ENCODE peak calls at places on chromosomes 3 and 15, in ten cellular contexts. N is AG04449, K is IMR-90, U is esophagus squamous epithelium, R is heart right ventricle, Q is mammary epithelial cell, T is cardiac muscle cell, X is lung, E is astrocyte, D is dorsolateral prefrontal cortex. Z is an unnamed sample.

GRCh38 chr15:57495554-57496235 is 96.0 kb upstream of the MYZAP start:
- DNase-seq in N (no peak), K (no peak), U (no peak), R (no peak), Q (no peak), T (peak; percentile 68), X (no peak), E (peak; percentile 52), D (no peak), Z (no peak)

GRCh38 chr3:130974201-130974600 is 52.4 kb downstream of the ASTE1 start:
- DNase-seq in N (no peak), K (no peak), U (no peak), R (no peak), Q (no peak), T (no peak), X (no peak), E (no peak), D (no peak), Z (no peak)

GRCh38 chr3:83934208-83935150 is 1024.3 kb upstream of the CADM2 start:
- DNase-seq in N (no peak), K (no peak), U (no peak), R (no peak), Q (peak; percentile 99), T (peak; percentile 0), X (no peak), E (peak; percentile 58), D (no peak), Z (no peak)

GRCh38 chr3:84836961-84837360 is 121.8 kb upstream of the CADM2 start:
- DNase-seq in N (no peak), K (no peak), U (no peak), R (no peak), Q (no peak), T (no peak), X (peak; percentile 70), E (no peak), D (no peak), Z (peak; percentile 2)

GRCh38 chr3:49007771-49008528 is 759 bp downstream of the WDR6 start:
- DNase-seq in N (no peak), K (peak; percentile 71), U (peak; percentile 55), R (peak; percentile 91), Q (peak; percentile 87), T (peak; percentile 92), X (peak; percentile 93), E (peak; percentile 57), D (peak; percentile 53), Z (no peak)

GRCh38 chr15:60548101-60548500 is 69.2 kb upstream of the ICE2 start:
- DNase-seq in N (no peak), K (no peak), U (no peak), R (no peak), Q (no peak), T (no peak), X (no peak), E (no peak), D (no peak), Z (no peak)

GRCh38 chr3:47261301-47261700 is 21.3 kb downstream of the KIF9 start:
- DNase-seq in N (no peak), K (peak; percentile 28), U (no peak), R (no peak), Q (peak; percentile 13), T (no peak), X (no peak), E (no peak), D (no peak), Z (no peak)

GRCh38 chr3:138949002-138949418 is 2.0 kb downstream of the FOXL2NB start:
- DNase-seq in N (no peak), K (no peak), U (no peak), R (no peak), Q (no peak), T (no peak), X (no peak), E (no peak), D (no peak), Z (no peak)

GRCh38 chr3:33131328-33132018 is 17.7 kb downstream of the CRTAP start:
- DNase-seq in N (no peak), K (peak; percentile 70), U (no peak), R (no peak), Q (peak; percentile 52), T (peak; percentile 86), X (no peak), E (peak; percentile 58), D (peak; percentile 74), Z (no peak)

GRCh38 chr15:80991446-80991845 is 1.8 kb upstream of the MESD start:
- DNase-seq in N (no peak), K (peak; percentile 73), U (no peak), R (peak; percentile 32), Q (peak; percentile 13), T (peak; percentile 72), X (peak; percentile 46), E (no peak), D (peak; percentile 69), Z (no peak)

GRCh38 chr15:71899665-71900064 is 89.3 kb downstream of the NR2E3 start:
- DNase-seq in N (no peak), K (no peak), U (no peak), R (no peak), Q (no peak), T (no peak), X (no peak), E (no peak), D (peak; percentile 24), Z (no peak)

GRCh38 chr3:188264231-188265213 is 110.6 kb downstream of the LPP start:
- DNase-seq in N (no peak), K (peak; percentile 73), U (no peak), R (no peak), Q (no peak), T (peak; percentile 44), X (no peak), E (peak; percentile 69), D (no peak), Z (no peak)

GRCh38 chr3:149216195-149216869 is 5.3 kb downstream of the CP start:
- DNase-seq in N (no peak), K (no peak), U (no peak), R (no peak), Q (no peak), T (peak; percentile 54), X (no peak), E (peak; percentile 7), D (no peak), Z (peak; percentile 60)

GRCh38 chr15:78996876-78997275 is 52.0 kb upstream of the CTSH start:
- DNase-seq in N (no peak), K (no peak), U (no peak), R (no peak), Q (peak; percentile 42), T (no peak), X (no peak), E (no peak), D (no peak), Z (peak; percentile 31)

GRCh38 chr15:90994059-90994416 is 297 bp downstream of the PRC1 start:
- DNase-seq in N (no peak), K (no peak), U (no peak), R (no peak), Q (peak; percentile 9), T (no peak), X (no peak), E (no peak), D (no peak), Z (no peak)

GRCh38 chr15:72227192-72227586 is 3.8 kb downstream of the PKM start:
- DNase-seq in N (no peak), K (peak; percentile 91), U (no peak), R (no peak), Q (peak; percentile 95), T (peak; percentile 85), X (no peak), E (peak; percentile 91), D (no peak), Z (peak; percentile 62)

DNA sequence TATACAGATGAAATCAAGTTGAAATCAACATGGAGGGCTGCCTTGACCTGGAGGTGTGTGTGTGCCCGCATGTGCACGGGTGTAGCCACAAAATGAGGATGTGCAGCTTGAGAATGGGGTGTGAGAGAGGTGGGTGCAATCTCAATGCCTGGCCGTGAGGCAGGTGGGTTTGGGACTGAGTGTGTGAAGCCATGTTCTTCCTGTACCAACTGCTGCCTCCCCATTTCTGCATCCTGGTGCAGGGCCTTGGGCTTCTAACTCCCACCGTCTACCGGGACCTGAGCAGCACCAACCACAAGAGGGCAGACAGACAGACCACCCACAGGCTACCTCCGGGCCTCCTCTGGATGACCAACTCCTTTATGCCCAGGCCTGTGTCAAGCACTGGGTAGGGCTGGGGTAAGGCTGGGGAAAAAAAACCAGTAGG is 161.9 kb upstream of the TLE3 start:
- DNase-seq in N (no peak), K (no peak), U (no peak), R (no peak), Q (no peak), T (peak; percentile 19), X (no peak), E (no peak), D (no peak), Z (no peak)
- H3K4me3 ChIP-seq in N (no peak overlapping the region), K (no peak overlapping the region), U (no peak overlapping the region), R (no peak overlapping the region), Q (no peak overlapping the region), T (no peak overlapping the region), X (no peak overlapping the region), E (no peak overlapping the region), D (no peak overlapping the region), Z (no peak overlapping the region)

GRCh38 chr3:156751461-156752025 is 74.6 kb upstream of the LEKR1 start:
- DNase-seq in N (peak; percentile 75), K (peak; percentile 79), U (no peak), R (peak; percentile 49), Q (peak; percentile 87), T (peak; percentile 87), X (no peak), E (peak; percentile 90), D (no peak), Z (peak; percentile 51)
- TF ChIP-seq CTCF in N (peak; percentile 23), K (peak; percentile 18), U (no peak), R (no peak), Q (no peak), T (peak; percentile 9), X (no peak), E (peak; percentile 9), D (no peak), Z (no peak)

DNA sequence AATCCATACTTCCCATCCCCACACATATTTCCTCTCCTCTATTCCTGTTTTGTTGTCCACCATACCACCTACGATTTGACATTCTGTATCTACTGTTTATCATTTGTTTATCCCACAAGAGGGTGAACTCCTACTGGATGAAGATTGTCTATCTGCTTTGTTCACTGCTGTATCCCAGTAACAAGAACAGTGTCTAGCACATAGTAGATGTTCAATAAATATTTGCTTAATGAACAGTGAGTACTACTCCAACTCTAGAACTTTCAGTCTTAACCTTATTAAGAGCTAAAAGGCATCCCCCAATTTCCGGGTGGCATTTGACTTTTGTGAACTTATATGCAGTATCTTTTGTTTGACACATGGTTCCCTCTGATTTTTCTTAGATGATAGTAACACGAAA is 1.3 kb downstream of the PYGO1 start:
- DNase-seq in N (no peak), K (peak; percentile 1), U (no peak), R (no peak), Q (no peak), T (no peak), X (no peak), E (peak; percentile 5), D (no peak), Z (no peak)
- H3K4me3 ChIP-seq in N (peak overlapping the region; percentile 72), K (peak overlapping the region; percentile 75), U (no peak overlapping the region), R (peak overlapping the region; percentile 70), Q (no peak overlapping the region), T (peak overlapping the region; percentile 59), X (no peak overlapping the region), E (peak overlapping the region; percentile 68), D (no peak overlapping the region), Z (peak overlapping the region; percentile 72)

GRCh38 chr15:65595960-65596359 is 15.0 kb downstream of the INTS14 start:
- DNase-seq in N (no peak), K (no peak), U (no peak), R (no peak), Q (no peak), T (peak; percentile 38), X (no peak), E (no peak), D (peak; percentile 55), Z (no peak)
- TF ChIP-seq CTCF in N (no peak), K (peak; percentile 31), U (no peak), R (peak; percentile 8), Q (peak; percentile 20), T (peak; percentile 44), X (peak; percentile 10), E (peak; percentile 16), D (peak; percentile 79), Z (peak; percentile 50)

Z was measured in retinal pigment epithelial cell.